ENCODE peak calls at places on chromosomes 4 and X, in eight cellular contexts. W is mesendoderm, Y is neuronal stem cell, H is tibial nerve, Z is IMR-90, P is uterus, K is psoas muscle, G is heart left ventricle. E is an unnamed sample.

GRCh38 chrX:107716045-107716684 is 59.4 kb downstream of the TSC22D3 start:
- DNase-seq in W (peak; percentile 85), Y (peak; percentile 26), H (no peak), Z (peak; percentile 21), P (peak; percentile 33), K (peak; percentile 67), G (no peak), E (peak; percentile 22)

GRCh38 chrX:20653070-20653469 is 386.4 kb upstream of the RPS6KA3 start:
- DNase-seq in W (no peak), Y (no peak), H (no peak), Z (no peak), P (no peak), K (no peak), G (no peak), E (no peak)

GRCh38 chrX:8864151-8864550 is 63.0 kb upstream of the FAM9A start:
- DNase-seq in W (peak; percentile 52), Y (no peak), H (no peak), Z (no peak), P (no peak), K (no peak), G (no peak), E (no peak)

GRCh38 chr4:184400375-184400870 is 73.9 kb downstream of the IRF2 start:
- DNase-seq in W (no peak), Y (no peak), H (peak; percentile 36), Z (peak; percentile 97), P (no peak), K (peak; percentile 42), G (no peak), E (no peak)

GRCh38 chr4:117777721-117778120 is 256.6 kb upstream of the NDST3 start:
- DNase-seq in W (no peak), Y (no peak), H (no peak), Z (no peak), P (no peak), K (no peak), G (no peak), E (no peak)

GRCh38 chr4:121307441-121308327 is 73.1 kb downstream of the QRFPR start:
- DNase-seq in W (peak; percentile 86), Y (peak; percentile 53), H (no peak), Z (peak; percentile 34), P (no peak), K (no peak), G (no peak), E (no peak)

GRCh38 chr4:152382057-152382785 is 153.7 kb downstream of the FBXW7 start:
- DNase-seq in W (no peak), Y (no peak), H (no peak), Z (peak; percentile 21), P (no peak), K (peak; percentile 40), G (peak; percentile 22), E (no peak)

GRCh38 chrX:103081051-103081450 is 11.9 kb downstream of the NXF3 start:
- DNase-seq in W (no peak), Y (no peak), H (no peak), Z (no peak), P (no peak), K (no peak), G (no peak), E (no peak)

GRCh38 chr4:77619408-77619807 is 13.8 kb downstream of the CXCL13 start:
- DNase-seq in W (no peak), Y (no peak), H (no peak), Z (no peak), P (no peak), K (no peak), G (no peak), E (no peak)

GRCh38 chr4:8198906-8199593 is at the start of gene SH3TC1:
- DNase-seq in W (no peak), Y (no peak), H (peak; percentile 71), Z (peak; percentile 86), P (peak; percentile 68), K (peak; percentile 90), G (peak; percentile 90), E (peak; percentile 96)

GRCh38 chr4:187236491-187236890 is 512.8 kb upstream of the FAT1 start:
- DNase-seq in W (no peak), Y (no peak), H (no peak), Z (peak; percentile 84), P (no peak), K (no peak), G (no peak), E (no peak)

GRCh38 chr4:123234966-123235365 is 161.6 kb upstream of the SPRY1 start:
- DNase-seq in W (no peak), Y (no peak), H (no peak), Z (no peak), P (no peak), K (no peak), G (no peak), E (no peak)

GRCh38 chrX:100685284-100685996 is 41.4 kb downstream of the SRPX2 start:
- DNase-seq in W (peak; percentile 82), Y (peak; percentile 70), H (peak; percentile 86), Z (peak; percentile 75), P (peak; percentile 58), K (no peak), G (peak; percentile 31), E (no peak)

GRCh38 chr4:140718240-140718639 is 37.9 kb downstream of the TBC1D9 start:
- DNase-seq in W (no peak), Y (no peak), H (no peak), Z (peak; percentile 59), P (no peak), K (no peak), G (no peak), E (no peak)

GRCh38 chrX:39402158-39402557 is 600.9 kb downstream of the MID1IP1 start:
- DNase-seq in W (no peak), Y (no peak), H (no peak), Z (no peak), P (no peak), K (no peak), G (no peak), E (no peak)

GRCh38 chrX:40496728-40497127 is 84.0 kb upstream of the ATP6AP2 start:
- DNase-seq in W (peak; percentile 74), Y (no peak), H (no peak), Z (peak; percentile 29), P (no peak), K (no peak), G (no peak), E (peak; percentile 20)

GRCh38 chr4:20773144-20773997 is 73.1 kb downstream of the PACRGL start:
- DNase-seq in W (peak; percentile 78), Y (peak; percentile 67), H (peak; percentile 63), Z (peak; percentile 54), P (peak; percentile 22), K (no peak), G (peak; percentile 20), E (no peak)

GRCh38 chrX:9048801-9049200 is 14.9 kb upstream of the FAM9B start:
- DNase-seq in W (no peak), Y (no peak), H (no peak), Z (no peak), P (no peak), K (no peak), G (no peak), E (no peak)

GRCh38 chrX:64176876-64177275 is 28.6 kb downstream of the AMER1 start:
- DNase-seq in W (no peak), Y (no peak), H (no peak), Z (no peak), P (no peak), K (no peak), G (no peak), E (no peak)

GRCh38 chr4:127069675-127070074 is 563.1 kb upstream of the INTU start:
- DNase-seq in W (no peak), Y (no peak), H (no peak), Z (peak; percentile 32), P (no peak), K (no peak), G (no peak), E (no peak)

GRCh38 chr4:537436-538264 is 38.4 kb downstream of the TMEM271 start:
- DNase-seq in W (no peak), Y (no peak), H (no peak), Z (no peak), P (no peak), K (no peak), G (peak; percentile 9), E (no peak)

DNA sequence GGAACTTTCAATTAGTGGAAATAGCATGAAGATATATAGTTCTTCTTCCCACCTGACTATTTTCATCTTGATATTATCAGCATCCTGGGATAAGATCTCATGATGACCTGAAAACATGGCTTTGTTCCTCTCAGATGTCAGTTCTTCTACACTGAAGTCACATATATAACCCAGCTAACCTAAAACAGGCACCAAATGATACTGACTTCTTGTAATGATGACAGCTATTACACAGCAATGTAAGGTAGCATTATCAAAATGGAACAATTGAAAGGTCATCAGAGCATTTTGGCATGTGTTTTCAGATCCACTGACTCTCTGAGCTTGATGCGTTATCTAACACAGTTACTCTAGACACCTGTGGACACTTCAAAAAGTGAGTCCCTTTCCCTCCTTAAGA is 469.9 kb downstream of the INPP4B start:
- DNase-seq in W (no peak), Y (no peak), H (no peak), Z (no peak), P (no peak), K (no peak), G (no peak), E (no peak)
- H3K4me1 ChIP-seq in W (peaks cover 4% of the 10 kb centered on the region), Y (peaks cover 16% of the 10 kb centered on the region), H (peaks cover 5% of the 10 kb centered on the region), Z (peaks cover 9% of the 10 kb centered on the region), P (no peaks in the 10 kb centered on the region), K (peaks cover 14% of the 10 kb centered on the region), G (peaks cover 51% of the 10 kb centered on the region), E (no peaks in the 10 kb centered on the region)

DNA sequence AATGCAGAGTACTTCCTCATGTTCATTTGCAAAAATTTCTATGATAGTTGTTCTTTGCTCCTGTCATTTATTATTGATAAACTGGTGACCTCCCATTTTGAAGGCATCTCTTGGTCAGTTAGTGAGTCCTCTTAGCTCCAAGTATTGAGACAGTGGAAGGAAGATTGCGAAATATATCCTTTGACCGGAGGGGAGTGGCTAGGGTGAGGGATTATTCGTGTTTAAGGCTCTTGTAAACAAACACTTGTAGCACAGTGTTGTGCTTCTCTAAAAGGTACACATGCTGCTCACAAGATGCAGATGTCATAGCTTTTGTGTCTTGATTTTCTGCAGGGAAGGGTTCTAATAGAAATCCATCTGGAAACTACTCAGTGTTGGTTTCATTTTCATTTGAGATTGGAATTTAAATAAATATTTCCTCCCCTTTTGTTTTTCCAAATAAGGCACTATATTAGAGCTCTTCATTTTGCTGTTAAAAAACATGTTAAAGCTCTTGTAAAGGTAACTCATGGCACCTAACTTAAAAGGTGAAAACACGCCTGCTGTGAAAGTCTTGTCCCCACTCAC is 21.8 kb downstream of the TXLNG start:
- DNase-seq in W (peak; percentile 26), Y (no peak), H (no peak), Z (peak; percentile 68), P (no peak), K (no peak), G (no peak), E (no peak)
- H3K4me3 ChIP-seq in W (no peak overlapping the region), Y (no peak overlapping the region), H (peak overlapping the region; percentile 9), Z (peak overlapping the region; percentile 66), P (peak overlapping the region; percentile 28), K (peak overlapping the region; percentile 42), G (peak overlapping the region; percentile 52), E (peak overlapping the region; percentile 42)

DNA sequence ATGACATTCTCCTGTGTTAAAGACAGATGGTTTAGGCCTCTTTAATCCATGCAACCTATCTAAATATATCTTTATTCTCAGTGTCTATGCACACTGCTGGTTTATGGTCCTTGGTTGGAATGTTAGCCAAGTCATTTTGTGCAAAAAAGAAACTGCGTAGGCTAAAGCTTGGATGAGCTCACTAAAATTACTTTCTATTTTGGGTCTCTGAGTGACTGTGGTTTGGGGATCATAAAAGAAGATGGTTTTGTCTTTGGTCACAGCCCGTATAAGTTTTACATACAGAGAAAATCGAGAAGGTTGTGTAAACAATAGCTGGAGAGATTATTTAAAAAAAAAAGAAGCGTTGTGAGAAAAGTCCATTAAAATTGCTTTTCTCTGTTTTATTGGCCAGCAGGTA is 443.6 kb downstream of the UBE2NL start:
- DNase-seq in W (no peak), Y (no peak), H (no peak), Z (no peak), P (no peak), K (no peak), G (no peak), E (no peak)
- H3K27me3 ChIP-seq in W (no peaks in the 10 kb centered on the region), Y (no peaks in the 10 kb centered on the region), H (no peaks in the 10 kb centered on the region), Z (no peaks in the 10 kb centered on the region), P (no peaks in the 10 kb centered on the region), K (no peaks in the 10 kb centered on the region), G (no peaks in the 10 kb centered on the region), E (no peaks in the 10 kb centered on the region)

GRCh38 chr4:7173821-7174220 is 18.5 kb upstream of the SORCS2 start:
- DNase-seq in W (no peak), Y (no peak), H (no peak), Z (no peak), P (peak; percentile 7), K (peak; percentile 12), G (no peak), E (no peak)
- H3K4me1 ChIP-seq in W (no peaks in the 10 kb centered on the region), Y (no peaks in the 10 kb centered on the region), H (no peaks in the 10 kb centered on the region), Z (no peaks in the 10 kb centered on the region), P (no peaks in the 10 kb centered on the region), K (no peaks in the 10 kb centered on the region), G (no peaks in the 10 kb centered on the region), E (no peaks in the 10 kb centered on the region)